ENCODE peak calls at places on chromosomes 13 and 19, in five cellular contexts. F is neural crest cell, M is foreskin fibroblast, G is choroid plexus epithelial cell, P is AG10803. V is an unnamed sample.
A peak's percentile ranks its signal among the peaks of the same experiment; 100 is the strongest.

GRCh38 chr13:110297011-110297410 is 9.9 kb downstream of the COL4A1 start:
- DNase-seq in G (no peak), P (no peak), F (no peak), M (no peak), V (no peak)

GRCh38 chr13:113962386-113962785 is 11.5 kb downstream of the C13orf46 start:
- DNase-seq in F (no peak), G (no peak), P (no peak), M (no peak), V (no peak)

GRCh38 chr19:44111910-44112463 is 1.2 kb upstream of the ZNF225 start:
- DNase-seq in F (peak; percentile 4), G (peak; percentile 96), M (peak; percentile 93), P (peak; percentile 79), V (no peak)

GRCh38 chr13:95644611-95645052 is at the start of gene DZIP1:
- DNase-seq in P (peak; percentile 81), M (peak; percentile 96), G (peak; percentile 89), F (peak; percentile 81), V (peak; percentile 79)

GRCh38 chr19:34096020-34096915 is 76.0 kb upstream of the LSM14A start:
- DNase-seq in M (peak; percentile 67), G (peak; percentile 75), F (no peak), P (peak; percentile 48), V (no peak)

GRCh38 chr19:5775668-5776309 is 8.8 kb downstream of the PRR22 start:
- DNase-seq in P (peak; percentile 89), M (peak; percentile 93), F (no peak), G (peak; percentile 65), V (no peak)

GRCh38 chr13:66399873-66400272 is 830.3 kb downstream of the PCDH9 start:
- DNase-seq in P (no peak), F (no peak), M (no peak), G (no peak), V (no peak)

GRCh38 chr19:56705939-56706338 is 34.4 kb upstream of the ZNF835 start:
- DNase-seq in M (peak; percentile 1), P (no peak), G (no peak), F (no peak), V (no peak)

GRCh38 chr19:48385461-48386087 is 5.8 kb downstream of the KDELR1 start:
- DNase-seq in F (no peak), M (no peak), G (no peak), P (no peak), V (no peak)

GRCh38 chr13:95136638-95137037 is 164.6 kb downstream of the ABCC4 start:
- DNase-seq in M (no peak), P (no peak), G (no peak), F (no peak), V (no peak)

GRCh38 chr19:40688987-40689338 is 1.5 kb downstream of the NUMBL start:
- DNase-seq in M (no peak), G (no peak), F (no peak), P (no peak), V (no peak)

GRCh38 chr13:114200673-114201005 is 21.6 kb downstream of the CFAP97D2 start:
- DNase-seq in M (peak; percentile 48), F (no peak), G (peak; percentile 56), P (no peak), V (no peak)

GRCh38 chr19:1090731-1091543 is 4.2 kb downstream of the POLR2E start:
- DNase-seq in F (no peak), M (no peak), P (no peak), G (no peak), V (no peak)

GRCh38 chr19:4575978-4576933 is 16.8 kb upstream of the SEMA6B start:
- DNase-seq in P (peak; percentile 42), M (peak; percentile 66), G (peak; percentile 74), F (peak; percentile 88), V (no peak)

GRCh38 chr13:99231726-99232125 is 26.5 kb downstream of the GPR18 start:
- DNase-seq in M (no peak), F (no peak), G (no peak), P (no peak), V (no peak)

GRCh38 chr19:38298841-38299680 is 5.0 kb upstream of the C19orf33 start:
- DNase-seq in M (no peak), P (no peak), F (no peak), G (no peak), V (no peak)

GRCh38 chr13:49877629-49878218 is 58.4 kb downstream of the SPRYD7 start:
- DNase-seq in G (peak; percentile 10), M (peak; percentile 13), F (no peak), P (no peak), V (no peak)

GRCh38 chr19:58085348-58085875 is 12.6 kb downstream of the ZSCAN18 start:
- DNase-seq in G (no peak), M (no peak), F (no peak), P (no peak), V (no peak)

GRCh38 chr13:32988588-32989256 is 27.5 kb upstream of the KL start:
- DNase-seq in M (peak; percentile 31), P (peak; percentile 14), G (no peak), F (no peak), V (no peak)

GRCh38 chr19:4375620-4376228 is 24.6 kb downstream of the SH3GL1 start:
- DNase-seq in G (peak; percentile 67), M (peak; percentile 92), P (peak; percentile 68), F (no peak), V (peak; percentile 89)

GRCh38 chr13:98585946-98586345 is 9.0 kb upstream of the STK24 start:
- DNase-seq in P (no peak), M (no peak), F (no peak), G (no peak), V (no peak)

GRCh38 chr13:64529874-64530485 is 2700.2 kb downstream of the PCDH9 start:
- DNase-seq in M (peak; percentile 31), P (no peak), G (peak; percentile 17), F (no peak), V (no peak)

GRCh38 chr19:45973564-45974338 is at the start of gene NOVA2:
- DNase-seq in G (peak; percentile 39), P (peak; percentile 26), F (peak; percentile 89), M (peak; percentile 83), V (peak; percentile 47)

GRCh38 chr13:99864627-99864990 is 107.0 kb downstream of the ZIC5 start:
- DNase-seq in P (no peak), M (no peak), G (no peak), F (no peak), V (no peak)

GRCh38 chr13:33740134-33740538 is 77.8 kb upstream of the RFC3 start:
- DNase-seq in M (peak; percentile 8), P (peak; percentile 68), F (no peak), G (peak; percentile 61), V (no peak)

GRCh38 chr19:48746738-48747575 is at the start of gene IZUMO1:
- DNase-seq in G (peak; percentile 92), F (peak; percentile 77), M (peak; percentile 93), P (peak; percentile 67), V (peak; percentile 77)

GRCh38 chr19:52343548-52343947 is 7.5 kb downstream of the ZNF610 start:
- DNase-seq in M (peak; percentile 26), F (peak; percentile 57), G (peak; percentile 57), P (peak; percentile 9), V (peak; percentile 25)
- TF ChIP-seq CTCF in M (peak; percentile 24), F (peak; percentile 69), G (peak; percentile 58), P (peak; percentile 31), V (peak; percentile 51)

DNA sequence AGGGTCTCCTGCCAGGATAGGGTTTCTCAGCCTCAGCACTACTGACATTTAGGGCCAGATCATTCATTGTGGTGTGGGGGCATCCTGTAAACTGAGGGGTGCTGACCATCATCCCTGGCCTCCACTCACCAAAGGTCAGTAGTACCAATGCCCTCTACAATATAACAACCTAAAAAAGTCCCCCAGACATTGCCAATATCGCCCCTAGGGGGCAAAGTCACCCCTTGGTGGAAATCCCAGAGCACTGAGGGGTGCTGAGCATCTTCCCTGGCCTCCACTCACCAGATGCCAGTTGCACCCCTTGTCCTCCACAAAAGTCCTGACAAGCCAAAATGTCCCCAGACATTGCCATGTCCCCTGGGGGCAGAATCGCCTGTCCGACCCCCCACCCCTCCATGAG is 21.6 kb downstream of the CPAMD8 start:
- DNase-seq in P (no peak), G (no peak), M (no peak), F (no peak), V (no peak)
- TF ChIP-seq CTCF in P (no peak), G (peak; percentile 18), M (no peak), F (peak; percentile 23), V (no peak)

DNA sequence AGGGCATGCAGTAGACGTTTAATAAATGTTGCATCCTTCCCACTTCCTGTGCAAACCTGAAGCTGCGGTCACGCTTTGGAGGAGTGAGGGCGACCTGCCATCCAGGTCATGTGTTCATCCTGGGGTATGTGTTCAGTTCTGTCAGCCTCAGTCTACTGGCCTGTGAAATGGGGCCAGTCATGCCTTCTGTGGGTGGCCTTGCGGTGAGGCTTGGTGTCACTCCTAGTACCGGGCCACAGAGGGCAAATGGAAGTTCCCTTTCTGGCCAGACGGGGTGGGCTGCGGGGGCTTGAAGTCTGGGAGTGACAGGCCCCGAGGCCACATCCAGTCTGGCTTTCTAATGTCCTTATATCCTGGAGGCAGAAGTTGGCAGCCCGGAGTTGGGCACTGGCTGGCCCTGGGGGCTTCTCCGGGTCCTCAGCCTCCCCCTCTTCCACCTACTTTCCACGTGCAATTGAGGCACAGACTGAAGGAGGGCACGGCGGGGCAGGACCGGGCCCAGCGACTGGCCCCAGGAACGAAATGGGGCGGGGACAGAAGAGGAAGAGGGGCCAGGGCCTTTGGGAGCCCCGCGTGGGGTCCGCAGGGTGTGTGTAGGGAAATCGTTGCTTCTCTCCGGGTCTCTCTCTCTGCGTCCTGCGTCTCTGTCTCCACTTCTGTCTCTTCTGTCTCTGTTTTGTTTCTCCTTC is 11.1 kb downstream of the PDE4A start:
- DNase-seq in F (no peak), G (no peak), P (peak; percentile 40), M (peak; percentile 37), V (no peak)
- TF ChIP-seq CTCF in F (no peak), G (no peak), P (no peak), M (no peak), V (no peak)

GRCh38 chr13:42046448-42046847 is 2.0 kb upstream of the DGKH start:
- DNase-seq in P (no peak), M (no peak), G (no peak), F (no peak), V (no peak)

GRCh38 chr13:42049454-42049780 is 969 bp downstream of the DGKH start:
- DNase-seq in P (no peak), F (no peak), M (no peak), G (no peak), V (no peak)

GRCh38 chr13:42047561-42048322 is 706 bp upstream of the DGKH start:
- DNase-seq in P (peak; percentile 69), G (peak; percentile 71), F (peak; percentile 37), M (peak; percentile 88), V (peak; percentile 70)

GRCh38 chr13:42048323-42048624 is 174 bp upstream of the DGKH start:
- DNase-seq in F (no peak), G (peak; percentile 18), M (no peak), P (no peak), V (no peak)

DNA sequence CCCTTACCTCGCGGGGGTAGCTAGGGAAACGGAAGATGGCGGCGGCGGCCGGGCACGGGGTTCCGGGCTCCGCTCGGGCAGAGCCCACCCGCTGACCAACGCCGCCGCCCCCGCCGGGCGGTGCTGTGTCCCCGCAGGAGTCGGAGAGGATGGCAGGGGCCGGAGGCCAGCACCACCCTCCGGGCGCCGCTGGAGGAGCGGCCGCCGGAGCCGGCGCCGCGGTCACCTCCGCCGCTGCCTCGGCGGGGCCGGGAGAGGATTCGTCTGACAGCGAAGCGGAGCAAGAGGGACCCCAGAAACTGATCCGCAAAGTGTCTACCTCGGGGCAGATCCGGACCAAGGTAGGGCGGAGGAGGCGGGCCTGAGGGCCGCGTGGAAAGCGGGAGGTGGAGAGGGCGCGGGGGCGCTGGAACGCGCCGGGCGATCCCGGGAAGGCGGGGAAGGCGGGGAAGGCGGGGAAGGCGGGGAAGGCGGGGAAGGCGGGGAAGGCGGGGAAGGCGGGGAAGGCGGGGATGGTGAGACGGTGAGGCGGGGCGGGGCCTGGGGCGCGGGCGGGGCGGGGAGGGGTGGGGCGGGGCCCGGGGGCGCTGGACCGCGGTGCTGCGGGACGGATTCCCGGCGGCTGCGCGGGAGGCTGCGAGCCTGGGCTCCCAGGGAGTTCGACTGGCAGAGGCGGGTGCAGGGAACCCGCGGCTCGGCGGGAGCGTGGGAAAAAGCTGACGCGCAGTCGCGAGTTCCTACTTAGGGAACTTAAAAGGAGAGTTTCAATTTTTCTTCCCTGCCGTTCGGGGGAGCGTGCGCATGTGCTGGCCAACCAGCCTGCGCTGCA is at the start of gene DGKH:
- DNase-seq in M (peak; percentile 89), G (peak; percentile 88), F (peak; percentile 66), P (peak; percentile 75), V (peak; percentile 93)
- TF ChIP-seq CTCF in M (no peak), G (no peak), F (peak; percentile 23), P (no peak), V (peak; percentile 23)